ENCODE peak calls at places on chromosome 3, in five cellular contexts. K, O, N, W and M are unnamed samples.
A peak's percentile ranks its signal among the peaks of the same experiment; 100 is the strongest.

GRCh38 chr3:195738274-195739044 is 17.7 kb downstream of the MUC20 start:
- DNase-seq in K (no peak), O (peak; percentile 11), N (no peak), W (no peak), M (no peak)

GRCh38 chr3:188749010-188749617 is 422.7 kb upstream of the TPRG1 start:
- DNase-seq in K (no peak), O (no peak), N (peak; percentile 44), W (peak; percentile 26), M (peak; percentile 19)

GRCh38 chr3:40585381-40586016 is 60.7 kb downstream of the ZNF621 start:
- DNase-seq in K (no peak), O (no peak), N (no peak), W (no peak), M (no peak)

GRCh38 chr3:11536936-11537612 is 106.6 kb downstream of the VGLL4 start:
- DNase-seq in K (no peak), O (no peak), N (no peak), W (no peak), M (no peak)

GRCh38 chr3:71288269-71288930 is 295.1 kb downstream of the FOXP1 start:
- DNase-seq in K (no peak), O (no peak), N (no peak), W (no peak), M (no peak)

GRCh38 chr3:143287403-143287802 is 167.8 kb downstream of the CHST2 start:
- DNase-seq in K (no peak), O (no peak), N (no peak), W (no peak), M (no peak)

GRCh38 chr3:82080792-82081191 is 319.3 kb upstream of the GBE1 start:
- DNase-seq in K (no peak), O (no peak), N (no peak), W (no peak), M (no peak)

GRCh38 chr3:126180477-126181397 is at the start of gene ALDH1L1:
- DNase-seq in K (peak; percentile 78), O (peak; percentile 91), N (no peak), W (no peak), M (no peak)

GRCh38 chr3:115852278-115852677 is 229.0 kb downstream of the GAP43 start:
- DNase-seq in K (no peak), O (no peak), N (no peak), W (no peak), M (no peak)

GRCh38 chr3:43686700-43687498 is 3.8 kb upstream of the ABHD5 start:
- DNase-seq in K (no peak), O (no peak), N (no peak), W (no peak), M (no peak)

GRCh38 chr3:8490079-8490552 is 11.5 kb upstream of the LMCD1 start:
- DNase-seq in K (no peak), O (no peak), N (no peak), W (no peak), M (no peak)

GRCh38 chr3:170038434-170039110 is 777 bp downstream of the GPR160 start:
- DNase-seq in K (no peak), O (no peak), N (no peak), W (no peak), M (no peak)

GRCh38 chr3:45832691-45833090 is 9.2 kb downstream of the LZTFL1 start:
- DNase-seq in K (no peak), O (no peak), N (no peak), W (no peak), M (no peak)

GRCh38 chr3:50655009-50655830 is 19.5 kb upstream of the DOCK3 start:
- DNase-seq in K (no peak), O (no peak), N (peak; percentile 51), W (no peak), M (no peak)

GRCh38 chr3:146975476-146975875 is 370.3 kb upstream of the PLSCR5 start:
- DNase-seq in K (no peak), O (no peak), N (no peak), W (no peak), M (no peak)

GRCh38 chr3:190004656-190005055 is 116.0 kb downstream of the P3H2 start:
- DNase-seq in K (no peak), O (no peak), N (no peak), W (no peak), M (no peak)

GRCh38 chr3:52099006-52099405 is 42.6 kb upstream of the DUSP7 start:
- DNase-seq in K (no peak), O (no peak), N (no peak), W (no peak), M (no peak)

GRCh38 chr3:144549161-144549560 is 577.5 kb downstream of the DIPK2A start:
- DNase-seq in K (no peak), O (no peak), N (no peak), W (no peak), M (no peak)

GRCh38 chr3:46926871-46927717 is 49.5 kb downstream of the CCDC12 start:
- DNase-seq in K (no peak), O (peak; percentile 40), N (no peak), W (no peak), M (no peak)

GRCh38 chr3:138938056-138938876 is 8.7 kb downstream of the FOXL2 start:
- DNase-seq in K (no peak), O (no peak), N (no peak), W (no peak), M (no peak)

GRCh38 chr3:31772155-31772761 is 208.8 kb downstream of the OSBPL10 start:
- DNase-seq in K (no peak), O (no peak), N (no peak), W (no peak), M (no peak)

GRCh38 chr3:17307482-17307881 is 422.7 kb downstream of the PLCL2 start:
- DNase-seq in K (no peak), O (no peak), N (no peak), W (no peak), M (no peak)

GRCh38 chr3:134326760-134327593 is 47.3 kb downstream of the AMOTL2 start:
- DNase-seq in K (no peak), O (no peak), N (no peak), W (no peak), M (no peak)